ENCODE peak calls at places on chromosomes 5 and 9, in ten cellular contexts. V is tibial artery, D is astrocyte, W is adrenal gland, Z is GM13976, M is mucosa of descending colon, G is cardiac muscle cell, U is cardiac fibroblast, X is astrocyte of the spinal cord, Y is foreskin keratinocyte. H is an unnamed sample.

GRCh38 chr9:21770877-21771560 is 31.4 kb upstream of the MTAP start:
- DNase-seq in V (no peak), D (peak), W (no peak), Z (no peak), M (no peak), G (peak), U (peak), X (peak), Y (peak), H (no peak)

GRCh38 chr5:111984044-111984443 is 227.1 kb upstream of the NREP start:
- DNase-seq in V (no peak), D (peak), W (no peak), Z (peak), M (no peak), G (peak), U (peak), X (peak), Y (no peak), H (no peak)

GRCh38 chr5:98734646-98735045 is 38.8 kb upstream of the RGMB start:
- DNase-seq in V (no peak), D (no peak), W (no peak), Z (no peak), M (no peak), G (no peak), U (no peak), X (no peak), Y (no peak), H (no peak)

GRCh38 chr5:81194633-81195333 is 38.3 kb upstream of the CKMT2 start:
- DNase-seq in V (peak), D (peak), W (peak), Z (peak), M (peak), G (peak), U (peak), X (peak), Y (peak), H (peak)

GRCh38 chr5:148855249-148856008 is 29.0 kb downstream of the ADRB2 start:
- DNase-seq in V (no peak), D (no peak), W (no peak), Z (no peak), M (no peak), G (no peak), U (no peak), X (no peak), Y (no peak), H (no peak)

GRCh38 chr9:135053133-135053532 is 34.3 kb upstream of the OLFM1 start:
- DNase-seq in V (peak), D (no peak), W (no peak), Z (no peak), M (no peak), G (no peak), U (no peak), X (no peak), Y (no peak), H (no peak)

GRCh38 chr9:37974506-37975173 is 70.7 kb upstream of the SLC25A51 start:
- DNase-seq in V (no peak), D (peak), W (no peak), Z (no peak), M (peak), G (no peak), U (no peak), X (no peak), Y (peak), H (no peak)

GRCh38 chr5:176492431-176492830 is 44.2 kb downstream of the FAF2 start:
- DNase-seq in V (no peak), D (peak), W (no peak), Z (no peak), M (no peak), G (peak), U (no peak), X (no peak), Y (peak), H (no peak)

GRCh38 chr5:66963559-66963971 is 233.0 kb downstream of the CD180 start:
- DNase-seq in V (no peak), D (peak), W (no peak), Z (no peak), M (no peak), G (peak), U (peak), X (no peak), Y (no peak), H (no peak)

GRCh38 chr9:107933042-107933441 is 443.5 kb upstream of the KLF4 start:
- DNase-seq in V (no peak), D (no peak), W (no peak), Z (no peak), M (no peak), G (peak), U (no peak), X (peak), Y (peak), H (no peak)

GRCh38 chr9:123517512-123517911 is 161.5 kb downstream of the CRB2 start:
- DNase-seq in V (no peak), D (no peak), W (no peak), Z (no peak), M (no peak), G (no peak), U (no peak), X (no peak), Y (no peak), H (no peak)

GRCh38 chr9:72361227-72361626 is 3.8 kb downstream of the ZFAND5 start:
- DNase-seq in V (no peak), D (no peak), W (no peak), Z (no peak), M (no peak), G (no peak), U (peak), X (no peak), Y (no peak), H (no peak)

GRCh38 chr5:82160948-82161347 is 117.2 kb downstream of the RPS23 start:
- DNase-seq in V (no peak), D (no peak), W (no peak), Z (no peak), M (no peak), G (no peak), U (no peak), X (peak), Y (no peak), H (no peak)

GRCh38 chr5:133041157-133041784 is 10.5 kb upstream of the HSPA4 start:
- DNase-seq in V (no peak), D (no peak), W (no peak), Z (no peak), M (no peak), G (no peak), U (no peak), X (no peak), Y (peak), H (no peak)

GRCh38 chr9:98099898-98100297 is 19.1 kb downstream of the TRIM14 start:
- DNase-seq in V (peak), D (no peak), W (no peak), Z (no peak), M (no peak), G (no peak), U (no peak), X (no peak), Y (peak), H (no peak)

GRCh38 chr5:66415208-66415607 is 181.0 kb upstream of the MAST4 start:
- DNase-seq in V (no peak), D (no peak), W (no peak), Z (no peak), M (no peak), G (peak), U (peak), X (no peak), Y (peak), H (no peak)

GRCh38 chr9:135877776-135878527 is 29.4 kb downstream of the CAMSAP1 start:
- DNase-seq in V (no peak), D (no peak), W (no peak), Z (no peak), M (no peak), G (no peak), U (no peak), X (no peak), Y (no peak), H (no peak)

GRCh38 chr5:93415819-93416218 is 165.2 kb downstream of the NR2F1-AS1 start:
- DNase-seq in V (no peak), D (no peak), W (no peak), Z (no peak), M (no peak), G (no peak), U (no peak), X (no peak), Y (no peak), H (no peak)

GRCh38 chr5:174549254-174549653 is 175.1 kb upstream of the MSX2 start:
- DNase-seq in V (peak), D (no peak), W (peak), Z (no peak), M (no peak), G (peak), U (peak), X (peak), Y (no peak), H (no peak)

GRCh38 chr5:177457239-177458121 is 10.9 kb downstream of the PRR7 start:
- DNase-seq in V (peak), D (peak), W (peak), Z (peak), M (peak), G (peak), U (peak), X (peak), Y (peak), H (peak)

GRCh38 chr9:132557159-132557558 is 25.2 kb upstream of the BARHL1 start:
- DNase-seq in V (no peak), D (no peak), W (no peak), Z (no peak), M (no peak), G (no peak), U (no peak), X (no peak), Y (no peak), H (no peak)

GRCh38 chr9:85453850-85454249 is 287.9 kb downstream of the AGTPBP1 start:
- DNase-seq in V (no peak), D (no peak), W (no peak), Z (no peak), M (no peak), G (no peak), U (no peak), X (no peak), Y (no peak), H (no peak)

GRCh38 chr5:68433921-68434879 is 218.6 kb downstream of the PIK3R1 start:
- DNase-seq in V (peak), D (peak), W (peak), Z (peak), M (peak), G (peak), U (peak), X (peak), Y (peak), H (peak)

GRCh38 chr9:112261133-112261532 is 72.3 kb downstream of the PTBP3 start:
- DNase-seq in V (no peak), D (no peak), W (no peak), Z (no peak), M (no peak), G (no peak), U (no peak), X (no peak), Y (no peak), H (no peak)

GRCh38 chr5:20276061-20276958 is 288.3 kb upstream of the CDH18 start:
- DNase-seq in V (no peak), D (peak), W (no peak), Z (no peak), M (no peak), G (peak), U (peak), X (peak), Y (peak), H (no peak)

GRCh38 chr9:32430720-32431119 is 46.3 kb downstream of the ACO1 start:
- DNase-seq in V (no peak), D (peak), W (no peak), Z (no peak), M (no peak), G (peak), U (peak), X (peak), Y (peak), H (no peak)

GRCh38 chr5:58681943-58682342 is 99.1 kb downstream of the RAB3C start:
- DNase-seq in V (no peak), D (no peak), W (no peak), Z (peak), M (no peak), G (no peak), U (no peak), X (no peak), Y (no peak), H (no peak)

GRCh38 chr5:59798862-59799667 is 94.5 kb downstream of the PDE4D start:
- DNase-seq in V (no peak), D (peak), W (no peak), Z (peak), M (no peak), G (peak), U (peak), X (peak), Y (peak), H (no peak)

GRCh38 chr9:78131969-78132687 is 100.5 kb upstream of the GNAQ start:
- DNase-seq in V (no peak), D (peak), W (no peak), Z (no peak), M (no peak), G (no peak), U (no peak), X (peak), Y (peak), H (no peak)

GRCh38 chr5:88952344-88952743 is 69.4 kb upstream of the MEF2C start:
- DNase-seq in V (no peak), D (peak), W (no peak), Z (no peak), M (no peak), G (peak), U (peak), X (peak), Y (peak), H (no peak)

GRCh38 chr9:134338394-134339182 is 12.3 kb downstream of the RXRA start:
- DNase-seq in V (no peak), D (no peak), W (no peak), Z (no peak), M (peak), G (peak), U (no peak), X (no peak), Y (no peak), H (no peak)

GRCh38 chr9:68780735-68781134 is 75.7 kb downstream of the PIP5K1B start:
- DNase-seq in V (no peak), D (peak), W (no peak), Z (no peak), M (no peak), G (no peak), U (peak), X (peak), Y (no peak), H (no peak)

GRCh38 chr5:170896779-170897178 is 35.0 kb downstream of the RANBP17 start:
- DNase-seq in V (no peak), D (peak), W (no peak), Z (no peak), M (peak), G (peak), U (peak), X (peak), Y (no peak), H (no peak)

GRCh38 chr5:18281947-18282557 is 647.8 kb downstream of the TAF11L14 start:
- DNase-seq in V (no peak), D (peak), W (no peak), Z (peak), M (no peak), G (peak), U (peak), X (peak), Y (peak), H (no peak)

GRCh38 chr9:96222132-96222531 is 79.8 kb downstream of the HSD17B3 start:
- DNase-seq in V (no peak), D (no peak), W (no peak), Z (no peak), M (no peak), G (peak), U (peak), X (no peak), Y (no peak), H (no peak)

GRCh38 chr9:83231039-83231438 is 168.1 kb upstream of the RASEF start:
- DNase-seq in V (no peak), D (no peak), W (no peak), Z (no peak), M (no peak), G (peak), U (no peak), X (no peak), Y (no peak), H (no peak)

GRCh38 chr5:154756203-154756870 is 1.2 kb downstream of the LARP1 start:
- DNase-seq in V (peak), D (no peak), W (peak), Z (peak), M (peak), G (peak), U (no peak), X (no peak), Y (no peak), H (no peak)
- TF ChIP-seq CTCF in V (no peak), D (no peak), W (no peak), Z (no peak), M (no peak), G (no peak), U (no peak), X (no peak), Y (no peak), H (no peak)

DNA sequence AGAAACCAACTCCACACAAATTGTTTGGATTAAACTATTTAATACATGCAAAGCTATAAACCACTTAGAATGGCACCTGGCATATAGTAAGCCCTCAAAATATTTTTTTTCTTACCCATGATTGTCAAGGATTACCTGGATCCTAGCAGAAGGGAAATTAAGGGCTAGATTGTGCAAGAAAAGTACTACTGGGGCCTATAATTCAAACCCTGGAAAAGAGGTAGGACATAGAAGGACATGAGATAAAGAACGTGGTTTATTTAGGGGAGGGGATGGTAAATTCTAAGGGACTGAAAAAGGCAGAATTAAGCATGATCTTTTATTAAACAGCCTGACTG is 14.9 kb upstream of the ARL15 start:
- DNase-seq in V (no peak), D (no peak), W (no peak), Z (no peak), M (no peak), G (no peak), U (no peak), X (no peak), Y (no peak), H (no peak)
- TF ChIP-seq CTCF in V (no peak), D (no peak), W (no peak), Z (no peak), M (no peak), G (no peak), U (no peak), X (no peak), Y (no peak), H (no peak)

DNA sequence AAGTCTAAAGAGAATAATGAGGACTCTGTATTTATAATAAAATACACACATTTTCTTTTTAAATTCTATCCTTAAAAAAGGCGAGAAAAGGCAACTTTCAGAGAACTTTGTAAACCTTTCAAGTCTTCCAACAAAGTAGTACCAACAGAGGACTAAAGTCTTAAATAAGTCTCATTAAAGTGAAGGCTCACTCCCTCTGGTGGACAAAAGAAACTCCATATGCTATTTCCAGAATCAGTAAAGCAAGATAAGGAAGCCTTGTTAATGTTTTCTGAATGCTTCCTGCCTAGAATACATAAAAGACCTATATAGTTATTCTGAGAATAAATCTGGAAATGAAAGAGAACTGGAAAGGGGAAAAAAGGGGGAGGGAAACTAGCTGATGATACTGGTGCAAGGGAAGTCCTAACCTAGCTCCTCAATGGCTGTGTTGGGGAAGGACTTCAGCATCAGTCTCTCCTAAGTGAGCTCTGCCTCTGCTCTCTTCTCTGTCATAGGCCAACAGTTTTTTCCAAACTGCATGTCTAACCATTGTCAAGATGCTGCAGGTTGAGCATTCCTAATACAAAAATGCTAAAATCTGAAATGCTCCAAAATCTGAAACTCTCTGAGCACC is 7.2 kb downstream of the HMGCS1 start:
- DNase-seq in V (no peak), D (peak), W (no peak), Z (peak), M (no peak), G (peak), U (peak), X (peak), Y (no peak), H (no peak)
- TF ChIP-seq CTCF in V (peak), D (peak), W (peak), Z (peak), M (no peak), G (peak), U (peak), X (peak), Y (peak), H (peak)

GRCh38 chr9:92984976-92985375 is 37.7 kb downstream of the FGD3 start:
- DNase-seq in V (no peak), D (no peak), W (no peak), Z (no peak), M (no peak), G (no peak), U (no peak), X (no peak), Y (no peak), H (no peak)

GRCh38 chr9:92988215-92988731 is 41.0 kb downstream of the FGD3 start:
- DNase-seq in V (no peak), D (no peak), W (no peak), Z (no peak), M (no peak), G (no peak), U (no peak), X (no peak), Y (peak), H (no peak)

GRCh38 chr9:92983984-92984589 is 36.8 kb downstream of the FGD3 start:
- DNase-seq in V (no peak), D (no peak), W (no peak), Z (no peak), M (no peak), G (no peak), U (no peak), X (peak), Y (no peak), H (no peak)

GRCh38 chr9:92989561-92989960 is 42.2 kb downstream of the FGD3 start:
- DNase-seq in V (no peak), D (no peak), W (no peak), Z (no peak), M (no peak), G (no peak), U (no peak), X (no peak), Y (peak), H (no peak)

GRCh38 chr9:92986175-92987110 is 39.1 kb downstream of the FGD3 start:
- DNase-seq in V (no peak), D (no peak), W (no peak), Z (peak), M (no peak), G (peak), U (peak), X (no peak), Y (no peak), H (no peak)
- TF ChIP-seq CTCF in V (peak), D (peak), W (peak), Z (peak), M (peak), G (peak), U (peak), X (peak), Y (peak), H (no peak)